ENCODE peak calls at places on chromosomes 12 and 14, in six cellular contexts. Q is GM23248, V is neural progenitor cell, M is neuronal stem cell, W is HCT116, D is fibroblast of lung. B is an unnamed sample.

GRCh38 chr14:76844223-76844622 is 18.0 kb downstream of the LRRC74A start:
- DNase-seq in Q (peak), V (peak), M (no peak), W (peak), D (peak), B (no peak)

GRCh38 chr14:91374897-91375747 is 42.5 kb downstream of the CCDC88C start:
- DNase-seq in Q (no peak), V (peak), M (peak), W (no peak), D (no peak), B (peak)

GRCh38 chr12:123151679-123152454 is 977 bp upstream of the PITPNM2 start:
- DNase-seq in Q (no peak), V (peak), M (no peak), W (no peak), D (no peak), B (no peak)

GRCh38 chr12:31322651-31323248 is 3.2 kb downstream of the SINHCAF start:
- DNase-seq in Q (peak), V (peak), M (peak), W (no peak), D (peak), B (no peak)

GRCh38 chr14:32471183-32471582 is 142.1 kb downstream of the AKAP6 start:
- DNase-seq in Q (no peak), V (no peak), M (no peak), W (no peak), D (no peak), B (no peak)

GRCh38 chr12:76636141-76636692 is 76.6 kb upstream of the OSBPL8 start:
- DNase-seq in Q (no peak), V (no peak), M (no peak), W (no peak), D (peak), B (no peak)

GRCh38 chr14:21454843-21455550 is 926 bp downstream of the CHD8 start:
- DNase-seq in Q (peak), V (no peak), M (no peak), W (no peak), D (no peak), B (peak)

GRCh38 chr12:82187595-82187994 is 170.6 kb downstream of the CCDC59 start:
- DNase-seq in Q (no peak), V (no peak), M (no peak), W (no peak), D (no peak), B (no peak)

GRCh38 chr12:115093261-115093660 is 409.3 kb upstream of the TBX3 start:
- DNase-seq in Q (no peak), V (no peak), M (no peak), W (no peak), D (no peak), B (no peak)

GRCh38 chr14:45034730-45035129 is 49.2 kb upstream of the PRPF39 start:
- DNase-seq in Q (no peak), V (no peak), M (no peak), W (no peak), D (no peak), B (no peak)

GRCh38 chr14:90457191-90457590 is 60.4 kb downstream of the CALM1 start:
- DNase-seq in Q (no peak), V (no peak), M (no peak), W (no peak), D (no peak), B (no peak)

GRCh38 chr12:5434647-5434968 is 2.7 kb downstream of the NTF3 start:
- DNase-seq in Q (no peak), V (no peak), M (no peak), W (no peak), D (no peak), B (no peak)
- H3K4me3 ChIP-seq in Q (no peak), V (peak), M (no peak), W (no peak), D (peak), B (peak)

DNA sequence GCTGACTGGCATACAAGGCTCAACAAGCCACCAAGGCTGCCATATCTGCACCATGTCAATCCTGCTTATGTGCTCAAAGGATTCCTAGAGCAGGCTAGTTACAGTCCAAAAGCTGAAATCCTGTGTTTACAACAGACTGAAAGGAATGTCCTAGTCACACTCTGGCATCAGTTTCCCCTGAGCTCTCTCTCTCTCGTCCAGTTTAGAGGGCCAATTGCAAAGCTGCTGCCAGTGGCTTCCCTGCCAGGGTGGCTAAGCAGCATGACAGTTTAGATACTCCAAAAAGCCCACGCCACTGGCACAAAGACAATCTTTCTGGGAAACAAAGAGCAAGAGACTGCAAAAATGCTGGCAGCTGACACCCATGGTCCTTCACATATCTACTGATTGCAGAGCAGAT is 392.1 kb downstream of the RPS29 start:
- DNase-seq in Q (no peak), V (no peak), M (no peak), W (no peak), D (no peak), B (no peak)
- H2AFZ ChIP-seq in Q (no peak), V (peak), M (no peak), W (no peak), D (no peak), B (no peak)

GRCh38 chr12:14258468-14258947 is 107.0 kb upstream of the ATF7IP start:
- DNase-seq in Q (peak), V (peak), M (no peak), W (no peak), D (no peak), B (no peak)

GRCh38 chr12:14257303-14257733 is 108.2 kb upstream of the ATF7IP start:
- DNase-seq in Q (no peak), V (no peak), M (no peak), W (no peak), D (no peak), B (no peak)

GRCh38 chr12:14256555-14257169 is 108.8 kb upstream of the ATF7IP start:
- DNase-seq in Q (peak), V (peak), M (peak), W (peak), D (peak), B (peak)

GRCh38 chr12:14259481-14260010 is 105.9 kb upstream of the ATF7IP start:
- DNase-seq in Q (no peak), V (no peak), M (no peak), W (no peak), D (no peak), B (no peak)

DNA sequence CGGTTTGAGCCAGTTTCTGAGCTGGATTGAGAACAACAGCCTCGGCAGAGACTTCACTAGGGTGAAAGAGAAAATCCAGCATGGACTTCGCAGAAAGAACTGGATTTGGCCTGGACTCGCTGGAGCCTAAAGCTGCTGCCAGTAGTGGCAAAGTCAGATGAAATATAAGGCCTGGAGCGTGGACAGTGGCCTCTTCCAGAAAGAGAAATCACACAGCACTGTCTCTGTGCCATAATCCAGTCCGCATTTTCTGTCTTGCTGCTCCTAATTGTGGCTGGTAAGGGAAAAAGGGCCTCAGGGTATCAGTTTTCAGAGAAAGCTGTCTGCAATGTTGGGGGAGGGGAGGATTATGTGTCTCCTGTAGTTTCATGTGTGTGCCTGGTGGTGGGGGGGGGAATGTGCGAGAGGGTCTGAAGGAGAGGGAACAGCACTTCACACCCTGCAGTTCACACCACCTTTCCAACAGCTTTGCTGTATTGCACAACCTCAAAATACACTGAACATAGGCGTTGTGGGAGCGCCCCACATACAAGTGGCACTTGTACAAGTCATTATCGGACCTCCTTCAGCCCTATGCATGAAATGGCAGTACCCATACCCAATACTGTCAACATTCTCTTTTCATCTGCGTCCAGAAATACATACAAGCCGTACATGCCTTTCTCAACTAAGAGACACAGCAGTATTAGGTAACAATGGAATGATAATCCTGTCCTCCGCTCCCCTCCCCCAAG is 107.6 kb upstream of the ATF7IP start:
- DNase-seq in Q (peak), V (peak), M (peak), W (peak), D (peak), B (peak)
- H3K4me3 ChIP-seq in Q (peak), V (no peak), M (no peak), W (no peak), D (no peak), B (peak)

DNA sequence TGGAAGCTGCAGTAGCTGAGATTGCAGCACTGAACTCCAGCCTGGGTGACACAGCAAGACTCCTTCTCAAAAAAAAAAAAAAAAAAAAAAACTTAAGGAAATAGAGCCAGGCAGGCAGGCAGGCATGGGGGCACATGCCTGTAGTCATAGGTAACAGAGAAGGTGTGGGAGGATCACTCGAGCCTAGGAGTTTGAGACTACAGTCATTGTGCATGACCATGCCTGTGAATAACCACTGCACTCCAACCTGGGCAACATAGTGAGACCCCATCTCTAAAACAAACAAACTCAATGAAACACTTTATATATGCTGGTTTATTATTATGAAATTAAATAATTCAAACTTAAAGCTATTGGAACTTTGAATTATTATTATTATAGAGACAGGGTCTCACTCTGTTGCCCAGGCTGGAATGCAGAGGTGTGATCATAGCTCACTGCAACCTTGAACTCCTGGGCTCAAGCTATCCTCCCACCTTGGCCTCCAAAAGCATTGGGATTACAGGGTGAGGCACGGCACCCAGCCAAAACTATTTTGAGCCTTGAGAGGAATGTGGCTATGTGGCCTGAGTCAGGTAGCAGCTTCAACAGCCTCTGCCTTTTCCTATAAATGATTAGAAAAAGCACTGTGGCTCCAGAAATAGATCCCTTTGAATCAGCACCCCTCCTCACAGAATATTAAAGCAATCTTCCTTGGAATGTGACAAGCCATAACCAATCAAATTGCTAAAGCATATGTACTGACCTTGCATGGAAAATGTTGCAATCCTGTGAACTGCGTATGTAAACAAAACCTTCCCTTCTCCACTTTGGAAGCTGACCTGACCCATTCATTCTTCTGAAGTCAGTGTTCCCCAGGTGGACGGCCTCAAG is 34.7 kb upstream of the YY1 start:
- DNase-seq in Q (peak), V (no peak), M (no peak), W (no peak), D (peak), B (no peak)
- H2AFZ ChIP-seq in Q (no peak), V (no peak), M (no peak), W (no peak), D (no peak), B (no peak)

GRCh38 chr12:124610629-124611558 is 43.5 kb upstream of the NCOR2 start:
- DNase-seq in Q (no peak), V (no peak), M (no peak), W (no peak), D (no peak), B (no peak)

GRCh38 chr12:124608451-124608870 is 41.0 kb upstream of the NCOR2 start:
- DNase-seq in Q (no peak), V (no peak), M (no peak), W (no peak), D (peak), B (peak)

GRCh38 chr12:124610021-124610606 is 42.7 kb upstream of the NCOR2 start:
- DNase-seq in Q (no peak), V (no peak), M (no peak), W (no peak), D (no peak), B (peak)

GRCh38 chr12:124607681-124608425 is 40.4 kb upstream of the NCOR2 start:
- DNase-seq in Q (peak), V (no peak), M (no peak), W (no peak), D (peak), B (peak)

GRCh38 chr12:124609041-124609984 is 41.9 kb upstream of the NCOR2 start:
- DNase-seq in Q (no peak), V (no peak), M (no peak), W (peak), D (peak), B (peak)
- H3K4me3 ChIP-seq in Q (no peak), V (no peak), M (no peak), W (peak), D (no peak), B (peak)

GRCh38 chr12:2646341-2646740 is 148.4 kb upstream of the FKBP4 start:
- DNase-seq in Q (no peak), V (no peak), M (no peak), W (no peak), D (no peak), B (no peak)
- H2AFZ ChIP-seq in Q (no peak), V (no peak), M (no peak), W (no peak), D (no peak), B (no peak)

GRCh38 chr12:18145924-18146323 is 55.9 kb upstream of the RERGL start:
- DNase-seq in Q (peak), V (no peak), M (no peak), W (no peak), D (no peak), B (no peak)

GRCh38 chr12:18139254-18139653 is 49.3 kb upstream of the RERGL start:
- DNase-seq in Q (no peak), V (no peak), M (no peak), W (no peak), D (no peak), B (peak)

GRCh38 chr12:18139989-18140596 is 50.1 kb upstream of the RERGL start:
- DNase-seq in Q (peak), V (peak), M (peak), W (no peak), D (peak), B (peak)

GRCh38 chr12:18140969-18141368 is 51.0 kb upstream of the RERGL start:
- DNase-seq in Q (no peak), V (no peak), M (no peak), W (no peak), D (no peak), B (no peak)

GRCh38 chr12:18141583-18141982 is 51.6 kb upstream of the RERGL start:
- DNase-seq in Q (peak), V (no peak), M (no peak), W (no peak), D (peak), B (no peak)
- H3K4me3 ChIP-seq in Q (no peak), V (no peak), M (no peak), W (no peak), D (no peak), B (no peak)

GRCh38 chr12:53005215-53005985 is 856 bp upstream of the EIF4B start:
- DNase-seq in Q (peak), V (peak), M (peak), W (no peak), D (no peak), B (peak)

GRCh38 chr12:53004582-53004981 is 1.7 kb upstream of the EIF4B start:
- DNase-seq in Q (peak), V (peak), M (no peak), W (no peak), D (peak), B (no peak)

GRCh38 chr12:53004178-53004577 is 2.1 kb upstream of the EIF4B start:
- DNase-seq in Q (peak), V (peak), M (no peak), W (no peak), D (peak), B (no peak)

GRCh38 chr12:53006810-53007742 is 820 bp downstream of the EIF4B start:
- DNase-seq in Q (peak), V (peak), M (peak), W (peak), D (peak), B (peak)

GRCh38 chr12:53005986-53006809 is at the start of gene EIF4B:
- DNase-seq in Q (peak), V (peak), M (peak), W (peak), D (peak), B (peak)
- H2AFZ ChIP-seq in Q (peak), V (peak), M (peak), W (no peak), D (peak), B (peak)

GRCh38 chr12:112936264-112936663 is 2.0 kb upstream of the OAS3 start:
- DNase-seq in Q (no peak), V (no peak), M (no peak), W (no peak), D (no peak), B (no peak)
- H3K4me3 ChIP-seq in Q (no peak), V (no peak), M (no peak), W (no peak), D (no peak), B (no peak)

B was measured in OCI-LY7.